ENCODE peak calls at places on chromosomes 1 and 21, in four cellular contexts. A, V, G and E are unnamed samples. For H3K4me1, the result is how much of the 10 kb centered on the place peaks cover.

GRCh38 chr1:184556665-184557064 is 169.8 kb downstream of the C1orf21 start:
- DNase-seq in A (no peak), V (no peak), G (no peak), E (no peak)

GRCh38 chr1:162172733-162173132 is 103.2 kb downstream of the NOS1AP start:
- DNase-seq in A (no peak), V (no peak), G (no peak), E (no peak)

GRCh38 chr1:207848234-207848633 is 62.7 kb downstream of the CD34 start:
- DNase-seq in A (peak), V (no peak), G (peak), E (no peak)

GRCh38 chr1:57157818-57158606 is 192.2 kb upstream of the C8B start:
- DNase-seq in A (no peak), V (peak), G (no peak), E (no peak)

GRCh38 chr1:191398551-191398950 is 759.7 kb upstream of the RGS18 start:
- DNase-seq in A (no peak), V (no peak), G (no peak), E (no peak)

GRCh38 chr1:165424454-165425283 is 20.3 kb downstream of the RXRG start:
- DNase-seq in A (no peak), V (no peak), G (no peak), E (no peak)

GRCh38 chr1:44035726-44036408 is 4.6 kb upstream of the SLC6A9 start:
- DNase-seq in A (no peak), V (no peak), G (peak), E (no peak)

GRCh38 chr21:25307489-25307888 is 299.8 kb downstream of the MRPL39 start:
- DNase-seq in A (no peak), V (no peak), G (no peak), E (no peak)

GRCh38 chr1:209249280-209249670 is 334.2 kb upstream of the CAMK1G start:
- DNase-seq in A (no peak), V (peak), G (no peak), E (no peak)

GRCh38 chr1:160499631-160500030 is 23.4 kb downstream of the SLAMF6 start:
- DNase-seq in A (no peak), V (no peak), G (no peak), E (no peak)

GRCh38 chr1:54978528-54979326 is 1.7 kb upstream of the TMEM61 start:
- DNase-seq in A (no peak), V (no peak), G (no peak), E (no peak)

GRCh38 chr1:163085041-163085903 is 16.1 kb downstream of the RGS4 start:
- DNase-seq in A (no peak), V (no peak), G (no peak), E (no peak)

GRCh38 chr1:13764533-13764932 is 64.5 kb downstream of the PRDM2 start:
- DNase-seq in A (no peak), V (peak), G (no peak), E (no peak)

GRCh38 chr21:44006017-44006624 is 6.0 kb upstream of the TRAPPC10 start:
- DNase-seq in A (no peak), V (no peak), G (peak), E (no peak)

GRCh38 chr1:211574705-211575104 is 4.3 kb downstream of the SLC30A1 start:
- DNase-seq in A (no peak), V (no peak), G (no peak), E (no peak)

GRCh38 chr1:162619076-162619475 is 13.2 kb upstream of the DDR2 start:
- DNase-seq in A (no peak), V (no peak), G (no peak), E (no peak)

GRCh38 chr1:162847839-162848453 is 13.0 kb downstream of the CCDC190 start:
- DNase-seq in A (peak), V (peak), G (peak), E (peak)

GRCh38 chr1:109214695-109215623 is 1.2 kb downstream of the SARS1 start:
- DNase-seq in A (no peak), V (peak), G (peak), E (no peak)

GRCh38 chr21:45293726-45294401 is 6.2 kb upstream of the POFUT2 start:
- DNase-seq in A (peak), V (no peak), G (peak), E (no peak)

GRCh38 chr1:228006793-228007053 is at the start of gene WNT3A:
- DNase-seq in A (no peak), V (no peak), G (no peak), E (no peak)

GRCh38 chr1:8419861-8420260 is 101.9 kb downstream of the SLC45A1 start:
- DNase-seq in A (no peak), V (no peak), G (no peak), E (no peak)

GRCh38 chr1:157994704-157995540 is 1.5 kb downstream of the KIRREL1 start:
- DNase-seq in A (no peak), V (no peak), G (peak), E (no peak)

GRCh38 chr21:45073301-45074047 is 906 bp upstream of the ADARB1 start:
- DNase-seq in A (no peak), V (peak), G (peak), E (no peak)

GRCh38 chr1:45953934-45954333 is 150.5 kb downstream of the MAST2 start:
- DNase-seq in A (no peak), V (peak), G (no peak), E (peak)

GRCh38 chr1:230867903-230868735 is at the start of gene C1orf198:
- DNase-seq in A (peak), V (peak), G (peak), E (peak)

GRCh38 chr21:45642122-45642813 is 1.3 kb upstream of the PCBP3 start:
- DNase-seq in A (no peak), V (peak), G (no peak), E (no peak)

DNA sequence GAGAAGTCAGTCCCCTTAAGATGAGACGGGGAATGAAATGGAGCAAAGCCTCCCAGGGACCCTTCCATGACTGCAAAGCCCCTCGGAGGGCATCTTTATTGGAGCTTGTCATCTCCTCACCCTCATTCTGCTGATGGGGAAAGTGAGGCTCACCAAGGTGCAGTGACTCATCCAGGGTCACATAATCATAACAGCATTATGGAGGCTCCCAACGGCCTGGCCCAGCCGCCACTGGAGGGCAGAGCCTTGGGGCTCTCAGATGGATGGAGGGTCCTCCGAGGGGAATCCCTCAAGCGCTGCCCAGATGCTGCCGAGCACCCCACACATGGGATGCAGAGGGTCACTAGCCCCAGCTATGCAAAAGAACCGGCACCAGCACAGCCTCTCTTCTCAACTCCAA is 18.9 kb downstream of the IFFO2 start:
- DNase-seq in A (no peak), V (no peak), G (no peak), E (no peak)
- H3K4me1 ChIP-seq in A (half or more), V (under half), G (under half), E (under half)

GRCh38 chr1:53086504-53087070 is 24.6 kb downstream of the PODN start:
- DNase-seq in A (no peak), V (no peak), G (no peak), E (no peak)

GRCh38 chr1:53088616-53089300 is 26.7 kb downstream of the PODN start:
- DNase-seq in A (no peak), V (no peak), G (no peak), E (no peak)

GRCh38 chr1:53089478-53090226 is 27.6 kb downstream of the PODN start:
- DNase-seq in A (no peak), V (no peak), G (no peak), E (no peak)

GRCh38 chr1:53085405-53085804 is 23.4 kb downstream of the PODN start:
- DNase-seq in A (no peak), V (no peak), G (no peak), E (no peak)

DNA sequence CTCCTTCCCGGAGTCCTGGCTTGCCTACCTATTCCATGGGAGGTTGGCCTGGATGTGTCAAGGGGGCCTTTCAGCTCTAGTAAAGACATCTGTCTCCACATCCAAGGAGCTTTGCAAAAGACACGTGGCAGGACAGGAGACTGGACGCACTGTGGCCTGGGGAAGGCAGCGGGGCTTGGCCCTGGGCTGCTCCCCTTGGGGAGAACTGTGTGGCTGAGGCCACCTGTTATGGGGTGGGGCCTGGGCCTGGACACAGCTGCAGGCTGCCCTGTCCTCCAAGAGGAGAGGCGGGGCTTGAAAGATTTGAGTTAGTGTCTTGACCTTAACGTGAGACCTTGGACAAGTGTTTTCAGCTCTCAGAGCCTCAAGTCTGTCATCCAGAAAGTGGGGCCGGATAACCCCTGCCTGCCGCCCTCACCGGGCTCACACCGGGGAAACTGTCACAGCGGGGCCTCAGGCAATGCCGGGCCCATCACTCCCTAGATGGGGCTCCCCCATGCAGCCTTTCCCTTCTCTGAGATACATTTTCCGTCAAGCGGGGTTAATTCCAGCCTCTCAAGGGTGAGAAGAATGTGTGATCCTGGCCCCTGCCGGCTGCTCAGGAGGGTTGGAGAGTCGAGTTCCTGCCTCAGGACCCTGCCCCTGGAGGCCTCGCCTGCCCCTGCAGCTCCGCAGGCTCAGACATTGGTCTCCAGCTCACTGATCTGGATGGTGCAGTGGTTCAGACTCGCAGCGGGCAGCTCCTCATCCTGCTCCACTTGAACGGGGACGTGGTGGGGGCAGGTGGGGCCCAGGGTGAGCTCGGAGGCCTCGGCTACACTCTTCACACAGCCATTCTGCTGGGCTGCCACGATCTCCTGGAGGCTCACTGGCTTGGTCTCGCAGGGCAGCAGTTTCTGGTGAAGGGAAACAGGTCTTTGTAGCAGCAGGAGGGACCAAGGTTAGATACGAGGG is 25.6 kb downstream of the PODN start:
- DNase-seq in A (no peak), V (peak), G (no peak), E (peak)
- H3K4me1 ChIP-seq in A (under half), V (under half), G (under half), E (under half)

GRCh38 chr1:27564264-27564579 is 39.7 kb downstream of the AHDC1 start:
- DNase-seq in A (no peak), V (no peak), G (no peak), E (no peak)

GRCh38 chr1:27562483-27563406 is 41.2 kb downstream of the AHDC1 start:
- DNase-seq in A (no peak), V (no peak), G (no peak), E (no peak)

GRCh38 chr1:27562021-27562420 is 41.9 kb downstream of the AHDC1 start:
- DNase-seq in A (no peak), V (no peak), G (no peak), E (no peak)

GRCh38 chr1:27564710-27565649 is 39.0 kb downstream of the AHDC1 start:
- DNase-seq in A (no peak), V (no peak), G (peak), E (no peak)

DNA sequence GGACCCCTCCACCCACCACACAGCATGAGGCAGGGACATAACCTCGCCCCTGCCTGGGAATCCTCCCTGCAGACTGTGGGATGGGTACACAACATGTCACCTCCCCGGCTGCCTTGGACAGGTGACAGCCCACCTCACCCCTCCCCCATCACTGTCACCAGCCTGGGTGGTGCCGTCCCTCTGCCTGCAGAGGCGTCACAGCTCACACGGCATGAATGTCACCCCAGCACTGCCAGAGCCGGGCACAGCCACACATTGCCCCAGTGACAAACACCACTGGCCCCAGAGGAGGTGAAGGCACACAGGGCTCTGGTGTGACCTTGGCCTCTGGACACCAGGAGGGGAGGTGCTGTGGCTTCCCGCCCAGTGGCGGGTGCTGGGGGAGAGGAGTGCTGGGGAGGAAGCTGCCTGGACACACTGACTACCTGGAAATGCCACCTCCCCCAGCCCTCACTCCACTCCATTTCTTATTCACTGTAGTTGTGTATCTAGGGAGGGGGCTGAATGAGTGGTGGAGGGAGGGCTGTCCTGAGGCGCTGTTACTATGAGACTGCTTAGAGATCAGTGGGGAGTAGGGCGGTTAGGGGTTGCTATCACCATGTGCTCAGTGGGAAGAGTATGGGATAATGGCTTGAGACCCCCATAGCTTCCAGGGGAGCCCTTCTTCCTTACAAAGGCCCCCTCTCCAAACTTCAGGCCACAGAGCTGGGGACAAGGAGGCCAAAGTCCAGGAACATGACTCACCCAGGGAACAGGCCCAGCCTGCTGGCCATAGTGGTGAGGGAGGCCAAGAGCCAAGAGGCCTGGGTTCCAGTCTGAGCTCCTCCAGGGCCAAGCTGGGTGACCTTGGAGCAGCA is 40.3 kb downstream of the AHDC1 start:
- DNase-seq in A (no peak), V (no peak), G (peak), E (no peak)
- H3K4me1 ChIP-seq in A (half or more), V (half or more), G (under half), E (half or more)

DNA sequence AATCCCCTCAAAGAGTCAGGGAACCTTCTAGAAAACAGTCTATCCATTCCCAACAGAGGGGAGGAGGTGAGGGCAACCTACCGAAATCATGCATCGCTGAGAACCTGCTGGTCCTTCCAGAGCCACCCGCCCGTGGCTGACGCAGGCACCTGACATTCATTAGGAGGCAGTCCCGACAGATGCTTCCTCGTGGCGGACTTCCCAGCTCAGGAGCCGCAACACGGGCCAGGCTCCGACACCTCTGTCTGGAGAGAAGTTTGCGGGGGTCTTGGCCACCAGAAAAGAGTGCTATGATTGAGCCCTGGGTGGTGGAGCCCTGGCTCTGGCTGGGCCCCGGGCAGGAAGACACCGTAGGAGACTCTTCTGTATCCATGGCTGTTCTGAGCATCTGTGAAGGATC is 86.4 kb upstream of the ARHGEF16 start:
- DNase-seq in A (no peak), V (no peak), G (no peak), E (no peak)
- H3K4me1 ChIP-seq in A (under half), V (under half), G (under half), E (under half)